ENCODE peak calls at places on chromosomes 4 and X, in eight cellular contexts. P is GM23338, E is vagina, C is stomach, N is DND-41, I is ovary, R is GM12878, U is heart left ventricle. G is an unnamed sample.

GRCh38 chr4:27720010-27720766 is 859.5 kb downstream of the STIM2 start:
- DNase-seq in P (no peak), E (no peak), C (no peak), N (no peak), I (no peak), R (peak; percentile 36), U (no peak), G (no peak)

GRCh38 chrX:132292753-132293152 is 73.5 kb upstream of the RAP2C start:
- DNase-seq in P (peak; percentile 63), E (no peak), C (no peak), N (peak; percentile 35), I (peak; percentile 28), R (peak; percentile 19), U (peak; percentile 16), G (peak; percentile 50)

GRCh38 chr4:38184404-38184803 is 224.2 kb downstream of the PTTG2 start:
- DNase-seq in P (peak; percentile 24), E (no peak), C (no peak), N (no peak), I (no peak), R (no peak), U (no peak), G (no peak)

GRCh38 chrX:2629316-2630168 is 61.6 kb upstream of the CD99 start:
- DNase-seq in P (no peak), E (no peak), C (no peak), N (peak; percentile 61), I (no peak), R (no peak), U (no peak), G (no peak)

GRCh38 chr4:150475763-150476162 is 106.2 kb upstream of the MAB21L2 start:
- DNase-seq in P (no peak), E (no peak), C (no peak), N (no peak), I (no peak), R (no peak), U (no peak), G (no peak)

GRCh38 chrX:103254171-103254824 is 657 bp downstream of the TCEAL8 start:
- DNase-seq in P (peak; percentile 95), E (no peak), C (peak; percentile 42), N (peak; percentile 72), I (peak; percentile 58), R (peak; percentile 3), U (peak; percentile 59), G (peak; percentile 27)

GRCh38 chrX:19030805-19031204 is 46.9 kb upstream of the PHKA2 start:
- DNase-seq in P (no peak), E (no peak), C (no peak), N (no peak), I (no peak), R (no peak), U (no peak), G (no peak)

GRCh38 chrX:129035180-129035579 is 488.1 kb downstream of the SMARCA1 start:
- DNase-seq in P (no peak), E (no peak), C (no peak), N (no peak), I (no peak), R (no peak), U (no peak), G (no peak)

GRCh38 chr4:134328741-134329140 is 127.2 kb upstream of the PABPC4L start:
- DNase-seq in P (peak; percentile 2), E (no peak), C (no peak), N (no peak), I (no peak), R (no peak), U (no peak), G (no peak)

GRCh38 chr4:10655968-10656367 is 28.6 kb downstream of the CLNK start:
- DNase-seq in P (no peak), E (no peak), C (no peak), N (no peak), I (no peak), R (no peak), U (no peak), G (no peak)

GRCh38 chr4:47617607-47618006 is 132.5 kb downstream of the ATP10D start:
- DNase-seq in P (no peak), E (no peak), C (no peak), N (no peak), I (no peak), R (peak; percentile 7), U (no peak), G (no peak)

GRCh38 chr4:76897522-76898384 is at the start of gene SOWAHB:
- DNase-seq in P (peak; percentile 85), E (no peak), C (peak; percentile 93), N (no peak), I (no peak), R (no peak), U (no peak), G (peak; percentile 92)

GRCh38 chr4:67198757-67199156 is 346.5 kb downstream of the CENPC start:
- DNase-seq in P (peak; percentile 63), E (no peak), C (no peak), N (no peak), I (no peak), R (no peak), U (no peak), G (peak; percentile 4)

GRCh38 chr4:147768113-147768512 is 36.2 kb downstream of the ARHGAP10 start:
- DNase-seq in P (no peak), E (no peak), C (no peak), N (no peak), I (no peak), R (no peak), U (no peak), G (peak; percentile 61)

GRCh38 chr4:18980516-18981233 is 959.1 kb upstream of the LCORL start:
- DNase-seq in P (peak; percentile 8), E (no peak), C (no peak), N (no peak), I (no peak), R (peak; percentile 19), U (no peak), G (no peak)
- TF ChIP-seq CTCF in P (no peak), E (no peak), C (no peak), N (no peak), I (no peak), R (no peak), U (no peak), G (no peak)

GRCh38 chr4:184816962-184817361 is 8.8 kb downstream of the ACSL1 start:
- DNase-seq in P (no peak), E (no peak), C (no peak), N (no peak), I (no peak), R (no peak), U (no peak), G (no peak)

GRCh38 chr4:184817494-184818215 is 8.1 kb downstream of the ACSL1 start:
- DNase-seq in P (no peak), E (no peak), C (no peak), N (no peak), I (no peak), R (no peak), U (no peak), G (no peak)

GRCh38 chr4:184819786-184820185 is 6.0 kb downstream of the ACSL1 start:
- DNase-seq in P (no peak), E (no peak), C (no peak), N (no peak), I (no peak), R (no peak), U (no peak), G (no peak)

GRCh38 chr4:184815046-184815877 is 10.5 kb downstream of the ACSL1 start:
- DNase-seq in P (no peak), E (no peak), C (peak; percentile 92), N (no peak), I (peak; percentile 68), R (peak; percentile 89), U (peak; percentile 84), G (peak; percentile 95)

DNA sequence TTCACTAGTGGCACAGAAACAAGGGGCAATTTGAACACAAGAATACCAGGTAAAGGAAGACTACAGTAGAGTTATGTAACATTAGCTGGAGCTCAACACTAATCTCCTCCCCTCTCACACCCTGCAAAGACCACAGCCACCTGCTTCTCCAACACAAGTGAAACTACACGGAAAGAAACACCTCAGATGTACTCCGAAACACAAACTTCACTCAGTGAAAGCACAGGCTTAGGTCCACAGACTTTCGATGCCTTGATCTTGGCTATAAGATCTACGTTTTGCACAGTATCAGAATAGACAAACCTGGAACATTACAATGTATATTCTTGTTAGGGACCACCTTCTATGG is 7.6 kb downstream of the ACSL1 start:
- DNase-seq in P (no peak), E (no peak), C (no peak), N (no peak), I (no peak), R (peak; percentile 65), U (no peak), G (no peak)
- H3K4me3 ChIP-seq in P (no peak overlapping the region), E (no peak overlapping the region), C (no peak overlapping the region), N (no peak overlapping the region), I (no peak overlapping the region), R (peak overlapping the region; percentile 51), U (no peak overlapping the region), G (no peak overlapping the region)

GRCh38 chr4:122838034-122838433 is 11.4 kb downstream of the FGF2 start:
- DNase-seq in P (no peak), E (no peak), C (no peak), N (no peak), I (no peak), R (no peak), U (no peak), G (no peak)
- H3K4me1 ChIP-seq in P (peaks cover 66% of the 10 kb centered on the region), E (peaks cover 28% of the 10 kb centered on the region), C (no peaks in the 10 kb centered on the region), N (no peaks in the 10 kb centered on the region), I (peaks cover 2% of the 10 kb centered on the region), R (no peaks in the 10 kb centered on the region), U (no peaks in the 10 kb centered on the region), G (no peaks in the 10 kb centered on the region)

GRCh38 chr4:42281324-42282020 is 115.8 kb upstream of the SHISA3 start:
- DNase-seq in P (no peak), E (no peak), C (no peak), N (no peak), I (no peak), R (peak; percentile 53), U (no peak), G (no peak)

GRCh38 chr4:42280327-42281095 is 116.8 kb upstream of the SHISA3 start:
- DNase-seq in P (peak; percentile 75), E (no peak), C (no peak), N (peak; percentile 26), I (no peak), R (no peak), U (no peak), G (no peak)

GRCh38 chr4:42277291-42277690 is 120.0 kb upstream of the SHISA3 start:
- DNase-seq in P (no peak), E (no peak), C (no peak), N (no peak), I (no peak), R (no peak), U (no peak), G (no peak)

GRCh38 chr4:42282081-42282901 is 115.0 kb upstream of the SHISA3 start:
- DNase-seq in P (peak; percentile 97), E (no peak), C (peak; percentile 30), N (peak; percentile 43), I (peak; percentile 46), R (peak; percentile 33), U (peak; percentile 42), G (peak; percentile 66)

DNA sequence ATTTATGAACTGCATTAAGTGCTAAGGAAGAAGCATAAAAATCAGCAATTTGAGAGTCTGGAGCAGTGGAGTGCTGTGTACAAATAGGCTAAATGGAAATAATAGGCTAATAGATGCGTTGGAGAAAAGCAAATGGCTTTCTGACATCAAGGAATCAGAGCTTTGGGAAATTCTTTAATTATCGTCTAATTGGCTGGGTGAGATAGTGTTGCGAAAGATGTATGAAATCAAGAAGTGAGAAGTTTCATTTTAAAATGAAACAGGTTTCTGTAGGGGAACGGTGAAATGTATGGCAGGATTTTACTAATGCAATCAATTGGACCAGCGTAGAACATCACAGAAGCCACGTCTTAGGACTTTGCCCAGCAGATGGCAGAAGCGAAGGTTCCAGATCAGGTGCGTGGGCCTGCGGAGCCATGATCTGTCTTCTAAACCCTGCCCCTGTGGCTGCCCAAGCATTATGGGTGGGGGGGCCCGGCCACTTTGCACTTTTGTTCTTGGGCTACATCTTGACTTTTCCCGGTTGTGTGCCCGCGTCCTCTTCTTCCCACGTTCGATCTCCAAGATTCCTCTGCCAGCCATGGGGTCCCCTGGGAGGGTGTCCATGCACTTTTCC is 118.5 kb upstream of the SHISA3 start:
- DNase-seq in P (peak; percentile 38), E (no peak), C (no peak), N (no peak), I (no peak), R (no peak), U (no peak), G (no peak)
- TF ChIP-seq CTCF in P (peak; percentile 61), E (no peak), C (no peak), N (peak; percentile 8), I (no peak), R (no peak), U (no peak), G (no peak)